ENCODE peak calls at places on chromosome 17, in eight cellular contexts. One of them, this sample, is unnamed.

GRCh38 chr17:58535431-58535830 is 21.0 kb upstream of the MTMR4 start:
- DNase-seq in nephron progenitor cell: no peak
- DNase-seq in Panc1: no peak
- DNase-seq in endodermal cell: no peak
- DNase-seq in tibial artery: no peak
- DNase-seq in stomach: no peak
- DNase-seq in activated CD8-positive, alpha-beta T cell treated with anti-CD3 and anti-CD28 coated beads for 36 hours: no peak
- DNase-seq in heart right ventricle: no peak
- DNase-seq in this sample: no peak

GRCh38 chr17:81515530-81516041 is 3.0 kb upstream of the ACTG1 start:
- DNase-seq in Panc1: no peak
- DNase-seq in endodermal cell: no peak
- DNase-seq in tibial artery: peak; percentile 73
- DNase-seq in heart right ventricle: no peak
- DNase-seq in nephron progenitor cell: no peak
- DNase-seq in activated CD8-positive, alpha-beta T cell treated with anti-CD3 and anti-CD28 coated beads for 36 hours: no peak
- DNase-seq in stomach: no peak
- DNase-seq in this sample: no peak

GRCh38 chr17:65978881-65979280 is 213.1 kb downstream of the CEP112 start:
- DNase-seq in Panc1: no peak
- DNase-seq in heart right ventricle: no peak
- DNase-seq in tibial artery: no peak
- DNase-seq in nephron progenitor cell: no peak
- DNase-seq in endodermal cell: no peak
- DNase-seq in activated CD8-positive, alpha-beta T cell treated with anti-CD3 and anti-CD28 coated beads for 36 hours: no peak
- DNase-seq in stomach: no peak
- DNase-seq in this sample: no peak

GRCh38 chr17:16419074-16419928 is 3.9 kb downstream of the TRPV2 start:
- DNase-seq in tibial artery: peak; percentile 85
- DNase-seq in heart right ventricle: no peak
- DNase-seq in endodermal cell: peak; percentile 70
- DNase-seq in nephron progenitor cell: no peak
- DNase-seq in stomach: no peak
- DNase-seq in Panc1: no peak
- DNase-seq in activated CD8-positive, alpha-beta T cell treated with anti-CD3 and anti-CD28 coated beads for 36 hours: peak; percentile 87
- DNase-seq in this sample: peak; percentile 67

GRCh38 chr17:69314246-69315030 is 12.5 kb downstream of the ABCA5 start:
- DNase-seq in activated CD8-positive, alpha-beta T cell treated with anti-CD3 and anti-CD28 coated beads for 36 hours: no peak
- DNase-seq in tibial artery: no peak
- DNase-seq in stomach: no peak
- DNase-seq in nephron progenitor cell: no peak
- DNase-seq in endodermal cell: no peak
- DNase-seq in heart right ventricle: no peak
- DNase-seq in Panc1: no peak
- DNase-seq in this sample: no peak

GRCh38 chr17:53039981-53040380 is 782.7 kb upstream of the KIF2B start:
- DNase-seq in nephron progenitor cell: no peak
- DNase-seq in Panc1: no peak
- DNase-seq in activated CD8-positive, alpha-beta T cell treated with anti-CD3 and anti-CD28 coated beads for 36 hours: no peak
- DNase-seq in tibial artery: no peak
- DNase-seq in stomach: no peak
- DNase-seq in heart right ventricle: no peak
- DNase-seq in endodermal cell: no peak
- DNase-seq in this sample: no peak

GRCh38 chr17:81523139-81524062 is 4.8 kb upstream of the FSCN2 start:
- DNase-seq in tibial artery: peak; percentile 84
- DNase-seq in activated CD8-positive, alpha-beta T cell treated with anti-CD3 and anti-CD28 coated beads for 36 hours: no peak
- DNase-seq in Panc1: no peak
- DNase-seq in endodermal cell: peak; percentile 95
- DNase-seq in nephron progenitor cell: peak; percentile 85
- DNase-seq in stomach: peak; percentile 74
- DNase-seq in heart right ventricle: no peak
- DNase-seq in this sample: no peak

GRCh38 chr17:1629647-1630310 is 1.1 kb upstream of the SLC43A2 start:
- DNase-seq in tibial artery: peak; percentile 83
- DNase-seq in endodermal cell: peak; percentile 94
- DNase-seq in heart right ventricle: peak; percentile 63
- DNase-seq in activated CD8-positive, alpha-beta T cell treated with anti-CD3 and anti-CD28 coated beads for 36 hours: peak; percentile 93
- DNase-seq in Panc1: no peak
- DNase-seq in nephron progenitor cell: peak; percentile 40
- DNase-seq in stomach: peak; percentile 84
- DNase-seq in this sample: peak; percentile 82

GRCh38 chr17:8470447-8471047 is 34.9 kb downstream of the NDEL1 start:
- DNase-seq in nephron progenitor cell: no peak
- DNase-seq in stomach: no peak
- DNase-seq in heart right ventricle: peak; percentile 48
- DNase-seq in tibial artery: peak; percentile 83
- DNase-seq in endodermal cell: peak; percentile 51
- DNase-seq in Panc1: no peak
- DNase-seq in activated CD8-positive, alpha-beta T cell treated with anti-CD3 and anti-CD28 coated beads for 36 hours: no peak
- DNase-seq in this sample: no peak

GRCh38 chr17:12571606-12572005 is 94.1 kb upstream of the MYOCD start:
- DNase-seq in heart right ventricle: no peak
- DNase-seq in stomach: no peak
- DNase-seq in nephron progenitor cell: no peak
- DNase-seq in Panc1: no peak
- DNase-seq in endodermal cell: no peak
- DNase-seq in tibial artery: no peak
- DNase-seq in activated CD8-positive, alpha-beta T cell treated with anti-CD3 and anti-CD28 coated beads for 36 hours: no peak
- DNase-seq in this sample: no peak

GRCh38 chr17:29393451-29393850 is 3.3 kb downstream of the TAOK1 start:
- DNase-seq in tibial artery: no peak
- DNase-seq in activated CD8-positive, alpha-beta T cell treated with anti-CD3 and anti-CD28 coated beads for 36 hours: no peak
- DNase-seq in stomach: no peak
- DNase-seq in endodermal cell: no peak
- DNase-seq in nephron progenitor cell: no peak
- DNase-seq in heart right ventricle: no peak
- DNase-seq in Panc1: no peak
- DNase-seq in this sample: no peak

GRCh38 chr17:66436643-66437042 is 134.2 kb downstream of the PRKCA start:
- DNase-seq in tibial artery: no peak
- DNase-seq in activated CD8-positive, alpha-beta T cell treated with anti-CD3 and anti-CD28 coated beads for 36 hours: no peak
- DNase-seq in nephron progenitor cell: no peak
- DNase-seq in heart right ventricle: no peak
- DNase-seq in Panc1: no peak
- DNase-seq in stomach: no peak
- DNase-seq in endodermal cell: no peak
- DNase-seq in this sample: no peak

GRCh38 chr17:17774009-17774881 is 62.5 kb downstream of the SREBF1 start:
- DNase-seq in nephron progenitor cell: no peak
- DNase-seq in Panc1: no peak
- DNase-seq in tibial artery: no peak
- DNase-seq in activated CD8-positive, alpha-beta T cell treated with anti-CD3 and anti-CD28 coated beads for 36 hours: no peak
- DNase-seq in stomach: peak; percentile 80
- DNase-seq in endodermal cell: no peak
- DNase-seq in heart right ventricle: no peak
- DNase-seq in this sample: no peak

GRCh38 chr17:51672058-51672457 is 411.7 kb downstream of the UTP18 start:
- DNase-seq in endodermal cell: no peak
- DNase-seq in tibial artery: no peak
- DNase-seq in stomach: no peak
- DNase-seq in activated CD8-positive, alpha-beta T cell treated with anti-CD3 and anti-CD28 coated beads for 36 hours: no peak
- DNase-seq in nephron progenitor cell: no peak
- DNase-seq in Panc1: no peak
- DNase-seq in heart right ventricle: no peak
- DNase-seq in this sample: no peak

GRCh38 chr17:47882695-47883588 is 13.1 kb upstream of the SP2 start:
- DNase-seq in Panc1: no peak
- DNase-seq in activated CD8-positive, alpha-beta T cell treated with anti-CD3 and anti-CD28 coated beads for 36 hours: no peak
- DNase-seq in tibial artery: no peak
- DNase-seq in endodermal cell: no peak
- DNase-seq in stomach: no peak
- DNase-seq in heart right ventricle: no peak
- DNase-seq in nephron progenitor cell: no peak
- DNase-seq in this sample: no peak

GRCh38 chr17:13269196-13269595 is 251.4 kb upstream of the ELAC2 start:
- DNase-seq in Panc1: no peak
- DNase-seq in endodermal cell: no peak
- DNase-seq in activated CD8-positive, alpha-beta T cell treated with anti-CD3 and anti-CD28 coated beads for 36 hours: no peak
- DNase-seq in heart right ventricle: no peak
- DNase-seq in nephron progenitor cell: no peak
- DNase-seq in stomach: no peak
- DNase-seq in tibial artery: no peak
- DNase-seq in this sample: no peak

GRCh38 chr17:80931421-80932265 is 60.0 kb upstream of the CHMP6 start:
- DNase-seq in endodermal cell: peak; percentile 93
- DNase-seq in heart right ventricle: no peak
- DNase-seq in Panc1: no peak
- DNase-seq in tibial artery: peak; percentile 60
- DNase-seq in stomach: no peak
- DNase-seq in nephron progenitor cell: no peak
- DNase-seq in activated CD8-positive, alpha-beta T cell treated with anti-CD3 and anti-CD28 coated beads for 36 hours: no peak
- DNase-seq in this sample: no peak

GRCh38 chr17:45708707-45709290 is 75.3 kb upstream of the CRHR1 start:
- DNase-seq in nephron progenitor cell: no peak
- DNase-seq in Panc1: no peak
- DNase-seq in endodermal cell: no peak
- DNase-seq in tibial artery: no peak
- DNase-seq in heart right ventricle: no peak
- DNase-seq in stomach: no peak
- DNase-seq in activated CD8-positive, alpha-beta T cell treated with anti-CD3 and anti-CD28 coated beads for 36 hours: no peak
- DNase-seq in this sample: no peak

GRCh38 chr17:67588326-67588725 is 129.4 kb upstream of the NOL11 start:
- DNase-seq in heart right ventricle: no peak
- DNase-seq in Panc1: no peak
- DNase-seq in tibial artery: no peak
- DNase-seq in activated CD8-positive, alpha-beta T cell treated with anti-CD3 and anti-CD28 coated beads for 36 hours: no peak
- DNase-seq in stomach: no peak
- DNase-seq in nephron progenitor cell: no peak
- DNase-seq in endodermal cell: peak; percentile 16
- DNase-seq in this sample: no peak

GRCh38 chr17:42251115-42251514 is 25.1 kb downstream of the STAT5B start:
- DNase-seq in Panc1: no peak
- DNase-seq in stomach: no peak
- DNase-seq in nephron progenitor cell: no peak
- DNase-seq in tibial artery: no peak
- DNase-seq in activated CD8-positive, alpha-beta T cell treated with anti-CD3 and anti-CD28 coated beads for 36 hours: no peak
- DNase-seq in heart right ventricle: no peak
- DNase-seq in endodermal cell: no peak
- DNase-seq in this sample: no peak
- TF ChIP-seq CTCF in Panc1: no peak
- TF ChIP-seq CTCF in stomach: no peak
- TF ChIP-seq CTCF in nephron progenitor cell: no peak
- TF ChIP-seq CTCF in tibial artery: no peak
- TF ChIP-seq CTCF in activated CD8-positive, alpha-beta T cell treated with anti-CD3 and anti-CD28 coated beads for 36 hours: no peak
- TF ChIP-seq CTCF in heart right ventricle: peak; percentile 15
- TF ChIP-seq CTCF in endodermal cell: peak; percentile 66
- TF ChIP-seq CTCF in this sample: no peak

GRCh38 chr17:5033352-5034015 is 1.7 kb downstream of the SLC52A1 start:
- DNase-seq in Panc1: no peak
- DNase-seq in endodermal cell: peak; percentile 68
- DNase-seq in nephron progenitor cell: peak; percentile 18
- DNase-seq in activated CD8-positive, alpha-beta T cell treated with anti-CD3 and anti-CD28 coated beads for 36 hours: no peak
- DNase-seq in stomach: no peak
- DNase-seq in tibial artery: no peak
- DNase-seq in heart right ventricle: no peak
- DNase-seq in this sample: peak; percentile 19
- TF ChIP-seq CTCF in Panc1: no peak
- TF ChIP-seq CTCF in endodermal cell: peak; percentile 42
- TF ChIP-seq CTCF in nephron progenitor cell: peak; percentile 22
- TF ChIP-seq CTCF in activated CD8-positive, alpha-beta T cell treated with anti-CD3 and anti-CD28 coated beads for 36 hours: no peak
- TF ChIP-seq CTCF in stomach: no peak
- TF ChIP-seq CTCF in tibial artery: no peak
- TF ChIP-seq CTCF in heart right ventricle: no peak
- TF ChIP-seq CTCF in this sample: no peak

GRCh38 chr17:74767111-74767516 is 9.0 kb downstream of the NAT9 start:
- DNase-seq in Panc1: no peak
- DNase-seq in heart right ventricle: no peak
- DNase-seq in endodermal cell: no peak
- DNase-seq in nephron progenitor cell: no peak
- DNase-seq in tibial artery: no peak
- DNase-seq in activated CD8-positive, alpha-beta T cell treated with anti-CD3 and anti-CD28 coated beads for 36 hours: no peak
- DNase-seq in stomach: no peak
- DNase-seq in this sample: no peak

GRCh38 chr17:74763565-74764387 is 12.4 kb downstream of the NAT9 start:
- DNase-seq in tibial artery: no peak
- DNase-seq in nephron progenitor cell: peak; percentile 81
- DNase-seq in activated CD8-positive, alpha-beta T cell treated with anti-CD3 and anti-CD28 coated beads for 36 hours: no peak
- DNase-seq in stomach: no peak
- DNase-seq in Panc1: no peak
- DNase-seq in endodermal cell: no peak
- DNase-seq in heart right ventricle: no peak
- DNase-seq in this sample: no peak

GRCh38 chr17:74768069-74768762 is 7.9 kb downstream of the NAT9 start:
- DNase-seq in heart right ventricle: peak; percentile 78
- DNase-seq in tibial artery: peak; percentile 89
- DNase-seq in endodermal cell: no peak
- DNase-seq in nephron progenitor cell: no peak
- DNase-seq in Panc1: no peak
- DNase-seq in activated CD8-positive, alpha-beta T cell treated with anti-CD3 and anti-CD28 coated beads for 36 hours: no peak
- DNase-seq in stomach: peak; percentile 89
- DNase-seq in this sample: no peak

GRCh38 chr17:74768763-74769114 is 7.4 kb downstream of the NAT9 start:
- DNase-seq in stomach: no peak
- DNase-seq in tibial artery: no peak
- DNase-seq in endodermal cell: no peak
- DNase-seq in activated CD8-positive, alpha-beta T cell treated with anti-CD3 and anti-CD28 coated beads for 36 hours: no peak
- DNase-seq in nephron progenitor cell: no peak
- DNase-seq in Panc1: no peak
- DNase-seq in heart right ventricle: no peak
- DNase-seq in this sample: no peak

GRCh38 chr17:74766413-74766812 is 9.7 kb downstream of the NAT9 start:
- DNase-seq in Panc1: no peak
- DNase-seq in nephron progenitor cell: no peak
- DNase-seq in stomach: no peak
- DNase-seq in heart right ventricle: no peak
- DNase-seq in tibial artery: no peak
- DNase-seq in endodermal cell: no peak
- DNase-seq in activated CD8-positive, alpha-beta T cell treated with anti-CD3 and anti-CD28 coated beads for 36 hours: no peak
- DNase-seq in this sample: no peak
- TF ChIP-seq CTCF in Panc1: no peak
- TF ChIP-seq CTCF in nephron progenitor cell: no peak
- TF ChIP-seq CTCF in stomach: no peak
- TF ChIP-seq CTCF in heart right ventricle: no peak
- TF ChIP-seq CTCF in tibial artery: no peak
- TF ChIP-seq CTCF in endodermal cell: no peak
- TF ChIP-seq CTCF in activated CD8-positive, alpha-beta T cell treated with anti-CD3 and anti-CD28 coated beads for 36 hours: no peak
- TF ChIP-seq CTCF in this sample: no peak

GRCh38 chr17:77366206-77366557 is 225.4 kb downstream of the SEC14L1 start:
- DNase-seq in Panc1: no peak
- DNase-seq in heart right ventricle: no peak
- DNase-seq in stomach: no peak
- DNase-seq in nephron progenitor cell: no peak
- DNase-seq in endodermal cell: no peak
- DNase-seq in tibial artery: no peak
- DNase-seq in activated CD8-positive, alpha-beta T cell treated with anti-CD3 and anti-CD28 coated beads for 36 hours: no peak
- DNase-seq in this sample: no peak

GRCh38 chr17:77364381-77364911 is 223.7 kb downstream of the SEC14L1 start:
- DNase-seq in activated CD8-positive, alpha-beta T cell treated with anti-CD3 and anti-CD28 coated beads for 36 hours: no peak
- DNase-seq in nephron progenitor cell: no peak
- DNase-seq in stomach: no peak
- DNase-seq in heart right ventricle: no peak
- DNase-seq in tibial artery: peak; percentile 64
- DNase-seq in Panc1: no peak
- DNase-seq in endodermal cell: peak; percentile 38
- DNase-seq in this sample: no peak

GRCh38 chr17:77366558-77367245 is 225.9 kb downstream of the SEC14L1 start:
- DNase-seq in stomach: no peak
- DNase-seq in endodermal cell: peak; percentile 63
- DNase-seq in nephron progenitor cell: peak; percentile 1
- DNase-seq in heart right ventricle: peak; percentile 14
- DNase-seq in tibial artery: peak; percentile 77
- DNase-seq in Panc1: no peak
- DNase-seq in activated CD8-positive, alpha-beta T cell treated with anti-CD3 and anti-CD28 coated beads for 36 hours: peak; percentile 32
- DNase-seq in this sample: no peak

GRCh38 chr17:77364941-77365583 is 224.3 kb downstream of the SEC14L1 start:
- DNase-seq in tibial artery: no peak
- DNase-seq in nephron progenitor cell: no peak
- DNase-seq in stomach: no peak
- DNase-seq in endodermal cell: no peak
- DNase-seq in Panc1: no peak
- DNase-seq in heart right ventricle: no peak
- DNase-seq in activated CD8-positive, alpha-beta T cell treated with anti-CD3 and anti-CD28 coated beads for 36 hours: no peak
- DNase-seq in this sample: no peak

GRCh38 chr17:77365584-77366186 is 224.9 kb downstream of the SEC14L1 start:
- DNase-seq in tibial artery: peak; percentile 97
- DNase-seq in stomach: peak; percentile 79
- DNase-seq in heart right ventricle: peak; percentile 59
- DNase-seq in Panc1: no peak
- DNase-seq in activated CD8-positive, alpha-beta T cell treated with anti-CD3 and anti-CD28 coated beads for 36 hours: peak; percentile 59
- DNase-seq in nephron progenitor cell: no peak
- DNase-seq in endodermal cell: peak; percentile 67
- DNase-seq in this sample: no peak
- TF ChIP-seq CTCF in tibial artery: peak; percentile 8
- TF ChIP-seq CTCF in stomach: no peak
- TF ChIP-seq CTCF in heart right ventricle: no peak
- TF ChIP-seq CTCF in Panc1: no peak
- TF ChIP-seq CTCF in activated CD8-positive, alpha-beta T cell treated with anti-CD3 and anti-CD28 coated beads for 36 hours: no peak
- TF ChIP-seq CTCF in nephron progenitor cell: no peak
- TF ChIP-seq CTCF in endodermal cell: no peak
- TF ChIP-seq CTCF in this sample: no peak